ENCODE peak calls at places on chromosomes 11 and 22, in six cellular contexts. One of them, this sample, is unnamed.

GRCh38 chr11:87374206-87374793 is 336.6 kb downstream of the TMEM135 start:
- DNase-seq in K562: no peak
- DNase-seq in fibroblast of villous mesenchyme: no peak
- DNase-seq in brain microvascular endothelial cell: no peak
- DNase-seq in AG04449: no peak
- DNase-seq in adrenal gland: no peak
- DNase-seq in this sample: no peak

GRCh38 chr11:108788565-108789199 is 123.8 kb downstream of the DDX10 start:
- DNase-seq in adrenal gland: peak
- DNase-seq in K562: peak
- DNase-seq in fibroblast of villous mesenchyme: peak
- DNase-seq in AG04449: no peak
- DNase-seq in brain microvascular endothelial cell: peak
- DNase-seq in this sample: peak

GRCh38 chr22:36267058-36267457 is 14.1 kb downstream of the APOL1 start:
- DNase-seq in brain microvascular endothelial cell: no peak
- DNase-seq in adrenal gland: no peak
- DNase-seq in fibroblast of villous mesenchyme: no peak
- DNase-seq in K562: no peak
- DNase-seq in AG04449: no peak
- DNase-seq in this sample: no peak

GRCh38 chr11:119373917-119374631 is 7.4 kb downstream of the USP2 start:
- DNase-seq in AG04449: peak
- DNase-seq in brain microvascular endothelial cell: peak
- DNase-seq in fibroblast of villous mesenchyme: peak
- DNase-seq in K562: peak
- DNase-seq in adrenal gland: peak
- DNase-seq in this sample: peak

GRCh38 chr11:66936326-66936725 is 21.9 kb downstream of the PC start:
- DNase-seq in fibroblast of villous mesenchyme: peak
- DNase-seq in adrenal gland: no peak
- DNase-seq in AG04449: peak
- DNase-seq in brain microvascular endothelial cell: peak
- DNase-seq in K562: no peak
- DNase-seq in this sample: peak

GRCh38 chr22:17119481-17120202 is 1.5 kb downstream of the TMEM121B start:
- DNase-seq in K562: peak
- DNase-seq in AG04449: no peak
- DNase-seq in fibroblast of villous mesenchyme: peak
- DNase-seq in brain microvascular endothelial cell: no peak
- DNase-seq in adrenal gland: no peak
- DNase-seq in this sample: no peak

GRCh38 chr11:119540370-119541125 is 117.6 kb upstream of the THY1 start:
- DNase-seq in adrenal gland: no peak
- DNase-seq in brain microvascular endothelial cell: no peak
- DNase-seq in AG04449: no peak
- DNase-seq in fibroblast of villous mesenchyme: no peak
- DNase-seq in K562: no peak
- DNase-seq in this sample: no peak

GRCh38 chr11:20010106-20010860 is 150.0 kb downstream of the DBX1 start:
- DNase-seq in K562: no peak
- DNase-seq in adrenal gland: no peak
- DNase-seq in fibroblast of villous mesenchyme: no peak
- DNase-seq in brain microvascular endothelial cell: no peak
- DNase-seq in AG04449: no peak
- DNase-seq in this sample: no peak

GRCh38 chr11:121508449-121508848 is 55.7 kb upstream of the SORL1-AS1 start:
- DNase-seq in AG04449: no peak
- DNase-seq in brain microvascular endothelial cell: no peak
- DNase-seq in fibroblast of villous mesenchyme: no peak
- DNase-seq in adrenal gland: no peak
- DNase-seq in K562: no peak
- DNase-seq in this sample: no peak

GRCh38 chr22:29093980-29094379 is 21.1 kb downstream of the KREMEN1 start:
- DNase-seq in K562: no peak
- DNase-seq in brain microvascular endothelial cell: no peak
- DNase-seq in fibroblast of villous mesenchyme: no peak
- DNase-seq in AG04449: no peak
- DNase-seq in adrenal gland: no peak
- DNase-seq in this sample: peak

GRCh38 chr11:105132716-105133511 is 6.7 kb downstream of the CARD18 start:
- DNase-seq in fibroblast of villous mesenchyme: peak
- DNase-seq in AG04449: no peak
- DNase-seq in K562: no peak
- DNase-seq in adrenal gland: no peak
- DNase-seq in brain microvascular endothelial cell: peak
- DNase-seq in this sample: peak

GRCh38 chr11:12914401-12914912 is 94.7 kb upstream of the RASSF10 start:
- DNase-seq in fibroblast of villous mesenchyme: peak
- DNase-seq in brain microvascular endothelial cell: no peak
- DNase-seq in AG04449: no peak
- DNase-seq in K562: peak
- DNase-seq in adrenal gland: no peak
- DNase-seq in this sample: peak

GRCh38 chr11:1140642-1141490 is 16.9 kb upstream of the MUC5AC start:
- DNase-seq in AG04449: no peak
- DNase-seq in K562: no peak
- DNase-seq in adrenal gland: no peak
- DNase-seq in brain microvascular endothelial cell: no peak
- DNase-seq in fibroblast of villous mesenchyme: no peak
- DNase-seq in this sample: no peak

GRCh38 chr11:27839226-27839913 is 139.1 kb upstream of the BDNF start:
- DNase-seq in K562: no peak
- DNase-seq in AG04449: no peak
- DNase-seq in adrenal gland: no peak
- DNase-seq in fibroblast of villous mesenchyme: peak
- DNase-seq in brain microvascular endothelial cell: peak
- DNase-seq in this sample: peak

GRCh38 chr11:94218372-94218771 is 86.0 kb upstream of the IZUMO1R start:
- DNase-seq in K562: no peak
- DNase-seq in brain microvascular endothelial cell: no peak
- DNase-seq in AG04449: no peak
- DNase-seq in fibroblast of villous mesenchyme: no peak
- DNase-seq in adrenal gland: no peak
- DNase-seq in this sample: no peak

GRCh38 chr11:116357769-116358544 is 414.8 kb downstream of the BUD13 start:
- DNase-seq in adrenal gland: no peak
- DNase-seq in fibroblast of villous mesenchyme: no peak
- DNase-seq in AG04449: no peak
- DNase-seq in brain microvascular endothelial cell: no peak
- DNase-seq in K562: peak
- DNase-seq in this sample: no peak

GRCh38 chr22:40026641-40027040 is 31.9 kb downstream of the FAM83F start:
- DNase-seq in brain microvascular endothelial cell: no peak
- DNase-seq in AG04449: no peak
- DNase-seq in K562: no peak
- DNase-seq in fibroblast of villous mesenchyme: no peak
- DNase-seq in adrenal gland: no peak
- DNase-seq in this sample: no peak

GRCh38 chr22:36577019-36577418 is 48.1 kb upstream of the EIF3D start:
- DNase-seq in adrenal gland: no peak
- DNase-seq in fibroblast of villous mesenchyme: peak
- DNase-seq in AG04449: peak
- DNase-seq in K562: no peak
- DNase-seq in brain microvascular endothelial cell: peak
- DNase-seq in this sample: peak

GRCh38 chr22:39382410-39382809 is 17.2 kb upstream of the TAB1 start:
- DNase-seq in AG04449: no peak
- DNase-seq in brain microvascular endothelial cell: no peak
- DNase-seq in fibroblast of villous mesenchyme: no peak
- DNase-seq in adrenal gland: no peak
- DNase-seq in K562: no peak
- DNase-seq in this sample: no peak

GRCh38 chr11:76152086-76152658 is 54.1 kb downstream of the WNT11 start:
- DNase-seq in K562: peak
- DNase-seq in adrenal gland: peak
- DNase-seq in fibroblast of villous mesenchyme: peak
- DNase-seq in AG04449: no peak
- DNase-seq in brain microvascular endothelial cell: peak
- DNase-seq in this sample: peak

GRCh38 chr11:76151561-76152085 is 54.7 kb downstream of the WNT11 start:
- DNase-seq in adrenal gland: no peak
- DNase-seq in K562: no peak
- DNase-seq in fibroblast of villous mesenchyme: no peak
- DNase-seq in AG04449: no peak
- DNase-seq in brain microvascular endothelial cell: no peak
- DNase-seq in this sample: no peak

GRCh38 chr11:76153609-76153949 is 52.7 kb downstream of the WNT11 start:
- DNase-seq in fibroblast of villous mesenchyme: no peak
- DNase-seq in K562: no peak
- DNase-seq in AG04449: peak
- DNase-seq in brain microvascular endothelial cell: peak
- DNase-seq in adrenal gland: peak
- DNase-seq in this sample: no peak

GRCh38 chr11:76155455-76156232 is 50.7 kb downstream of the WNT11 start:
- DNase-seq in brain microvascular endothelial cell: no peak
- DNase-seq in AG04449: no peak
- DNase-seq in adrenal gland: no peak
- DNase-seq in K562: no peak
- DNase-seq in fibroblast of villous mesenchyme: no peak
- DNase-seq in this sample: no peak

DNA sequence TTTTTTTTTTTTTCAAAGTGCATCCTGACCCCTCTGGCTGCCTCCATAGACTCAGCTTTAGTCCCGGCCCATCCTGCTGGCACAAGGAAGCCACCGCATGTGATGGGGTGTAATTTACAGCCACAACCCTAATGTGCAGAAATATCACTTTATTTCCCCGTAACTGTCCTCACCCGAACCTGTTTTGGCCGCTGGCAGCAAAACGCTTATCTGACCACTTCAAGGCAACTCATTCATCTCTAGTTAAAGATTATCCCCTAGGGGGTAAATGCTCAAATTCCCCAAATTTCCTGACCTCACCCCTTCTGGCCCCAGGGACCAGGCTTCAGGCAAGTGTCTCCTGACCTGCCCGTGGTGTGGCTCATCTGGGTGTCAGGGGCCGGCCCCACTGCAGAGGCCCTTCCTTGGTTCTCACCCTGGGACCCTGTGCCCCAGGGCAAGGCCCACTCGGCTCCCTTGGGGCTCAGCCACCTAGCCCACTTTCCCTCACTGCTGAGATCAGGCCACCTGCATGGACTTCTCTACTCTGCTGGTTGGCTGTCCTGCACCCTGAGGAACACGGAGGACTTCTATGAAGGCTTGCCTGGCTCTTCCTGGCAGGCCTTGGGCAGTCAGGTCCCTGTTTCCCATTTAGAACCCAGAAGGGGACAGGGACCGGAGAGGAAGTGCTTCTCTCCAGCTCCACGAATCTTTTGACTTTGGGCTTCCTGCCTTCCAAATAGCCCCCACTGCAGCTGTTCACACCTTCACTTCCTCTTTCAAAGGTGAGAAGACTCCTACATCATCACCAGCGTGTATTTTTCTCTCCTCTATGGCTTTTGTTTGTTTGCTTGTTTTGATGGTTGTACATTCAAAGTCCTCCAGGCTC is 53.3 kb downstream of the WNT11 start:
- DNase-seq in adrenal gland: no peak
- DNase-seq in K562: no peak
- DNase-seq in brain microvascular endothelial cell: no peak
- DNase-seq in AG04449: no peak
- DNase-seq in fibroblast of villous mesenchyme: no peak
- DNase-seq in this sample: no peak
- H3K4me3 ChIP-seq in adrenal gland: no peak
- H3K4me3 ChIP-seq in K562: peak
- H3K4me3 ChIP-seq in brain microvascular endothelial cell: peak
- H3K4me3 ChIP-seq in AG04449: no peak
- H3K4me3 ChIP-seq in fibroblast of villous mesenchyme: no peak
- H3K4me3 ChIP-seq in this sample: peak

GRCh38 chr11:69035959-69036340 is 12.8 kb upstream of the TPCN2 start:
- DNase-seq in AG04449: no peak
- DNase-seq in K562: no peak
- DNase-seq in adrenal gland: no peak
- DNase-seq in brain microvascular endothelial cell: no peak
- DNase-seq in fibroblast of villous mesenchyme: peak
- DNase-seq in this sample: no peak

GRCh38 chr11:69033431-69033830 is 15.3 kb upstream of the TPCN2 start:
- DNase-seq in K562: no peak
- DNase-seq in adrenal gland: no peak
- DNase-seq in AG04449: no peak
- DNase-seq in fibroblast of villous mesenchyme: no peak
- DNase-seq in brain microvascular endothelial cell: no peak
- DNase-seq in this sample: no peak

GRCh38 chr11:69037074-69037473 is 11.7 kb upstream of the TPCN2 start:
- DNase-seq in K562: no peak
- DNase-seq in fibroblast of villous mesenchyme: no peak
- DNase-seq in AG04449: no peak
- DNase-seq in adrenal gland: no peak
- DNase-seq in brain microvascular endothelial cell: no peak
- DNase-seq in this sample: no peak

GRCh38 chr11:69034123-69034522 is 14.6 kb upstream of the TPCN2 start:
- DNase-seq in adrenal gland: no peak
- DNase-seq in fibroblast of villous mesenchyme: no peak
- DNase-seq in AG04449: no peak
- DNase-seq in K562: no peak
- DNase-seq in brain microvascular endothelial cell: no peak
- DNase-seq in this sample: no peak

GRCh38 chr11:69035150-69035958 is 13.4 kb upstream of the TPCN2 start:
- DNase-seq in adrenal gland: no peak
- DNase-seq in K562: no peak
- DNase-seq in brain microvascular endothelial cell: no peak
- DNase-seq in AG04449: no peak
- DNase-seq in fibroblast of villous mesenchyme: no peak
- DNase-seq in this sample: no peak
- TF ChIP-seq CTCF in adrenal gland: no peak
- TF ChIP-seq CTCF in K562: no peak
- TF ChIP-seq CTCF in brain microvascular endothelial cell: no peak
- TF ChIP-seq CTCF in AG04449: no peak
- TF ChIP-seq CTCF in fibroblast of villous mesenchyme: no peak
- TF ChIP-seq CTCF in this sample: no peak

GRCh38 chr11:73177380-73178091 is 35.4 kb upstream of the FCHSD2 start:
- DNase-seq in adrenal gland: peak
- DNase-seq in fibroblast of villous mesenchyme: no peak
- DNase-seq in brain microvascular endothelial cell: no peak
- DNase-seq in K562: no peak
- DNase-seq in AG04449: no peak
- DNase-seq in this sample: no peak

GRCh38 chr11:73176145-73176891 is 34.2 kb upstream of the FCHSD2 start:
- DNase-seq in brain microvascular endothelial cell: no peak
- DNase-seq in fibroblast of villous mesenchyme: no peak
- DNase-seq in adrenal gland: no peak
- DNase-seq in K562: no peak
- DNase-seq in AG04449: no peak
- DNase-seq in this sample: no peak

GRCh38 chr11:73178092-73178539 is 36.0 kb upstream of the FCHSD2 start:
- DNase-seq in K562: peak
- DNase-seq in AG04449: peak
- DNase-seq in brain microvascular endothelial cell: peak
- DNase-seq in adrenal gland: peak
- DNase-seq in fibroblast of villous mesenchyme: peak
- DNase-seq in this sample: peak

GRCh38 chr11:73175551-73176144 is 33.5 kb upstream of the FCHSD2 start:
- DNase-seq in AG04449: no peak
- DNase-seq in brain microvascular endothelial cell: no peak
- DNase-seq in fibroblast of villous mesenchyme: peak
- DNase-seq in K562: no peak
- DNase-seq in adrenal gland: peak
- DNase-seq in this sample: no peak

GRCh38 chr11:73176892-73177155 is 34.7 kb upstream of the FCHSD2 start:
- DNase-seq in K562: no peak
- DNase-seq in adrenal gland: no peak
- DNase-seq in AG04449: no peak
- DNase-seq in brain microvascular endothelial cell: no peak
- DNase-seq in fibroblast of villous mesenchyme: no peak
- DNase-seq in this sample: no peak
- H3K4me3 ChIP-seq in K562: no peak
- H3K4me3 ChIP-seq in adrenal gland: no peak
- H3K4me3 ChIP-seq in AG04449: no peak
- H3K4me3 ChIP-seq in brain microvascular endothelial cell: no peak
- H3K4me3 ChIP-seq in fibroblast of villous mesenchyme: no peak
- H3K4me3 ChIP-seq in this sample: no peak

GRCh38 chr22:48782817-48783511 is 1044.7 kb downstream of the BRD1 start:
- DNase-seq in brain microvascular endothelial cell: no peak
- DNase-seq in K562: peak
- DNase-seq in adrenal gland: no peak
- DNase-seq in fibroblast of villous mesenchyme: no peak
- DNase-seq in AG04449: no peak
- DNase-seq in this sample: no peak
- TF ChIP-seq CTCF in brain microvascular endothelial cell: no peak
- TF ChIP-seq CTCF in K562: peak
- TF ChIP-seq CTCF in adrenal gland: no peak
- TF ChIP-seq CTCF in fibroblast of villous mesenchyme: no peak
- TF ChIP-seq CTCF in AG04449: no peak
- TF ChIP-seq CTCF in this sample: no peak

This sample was measured in astrocyte of the spinal cord.